ENCODE peak calls at places on chromosomes 12 and 14, in six cellular contexts. E is HepG2, N is SK-N-SH, B is GM12878, R is K562, L is H1. O is an unnamed sample.

GRCh38 chr12:100266163-100266801 is 597 bp downstream of the DEPDC4 start:
- DNase-seq in L (no peak), E (no peak), B (no peak), R (peak; percentile 25), N (peak; percentile 17), O (no peak)

GRCh38 chr12:109738878-109739665 is 25.4 kb downstream of the FAM222A start:
- DNase-seq in E (no peak), L (no peak), B (no peak), N (peak; percentile 6), R (no peak), O (no peak)

GRCh38 chr12:49092086-49092815 is 2.4 kb downstream of the DHH start:
- DNase-seq in B (no peak), E (peak; percentile 51), L (no peak), N (peak; percentile 77), R (peak; percentile 98), O (peak; percentile 64)

GRCh38 chr14:21467620-21468019 is 9.1 kb downstream of the RAB2B start:
- DNase-seq in L (no peak), B (no peak), N (no peak), R (no peak), E (no peak), O (no peak)

GRCh38 chr14:68978550-68978911 is 571 bp downstream of the ACTN1 start:
- DNase-seq in N (peak; percentile 79), L (no peak), E (no peak), B (no peak), R (peak; percentile 70), O (peak; percentile 5)

GRCh38 chr12:54723653-54724256 is 75.6 kb upstream of the DCD start:
- DNase-seq in R (peak; percentile 52), B (no peak), E (no peak), L (no peak), N (no peak), O (peak; percentile 19)

GRCh38 chr12:72282721-72283120 is 10.6 kb downstream of the TRHDE start:
- DNase-seq in E (no peak), R (peak; percentile 3), N (no peak), L (no peak), B (no peak), O (no peak)

GRCh38 chr12:53223391-53224267 is 8.4 kb downstream of the RARG start:
- DNase-seq in N (peak; percentile 61), L (no peak), E (no peak), B (no peak), R (peak; percentile 54), O (no peak)

GRCh38 chr12:115597157-115597712 is 680.3 kb downstream of the MED13L start:
- DNase-seq in R (peak; percentile 9), B (no peak), E (peak; percentile 10), N (no peak), L (no peak), O (no peak)

GRCh38 chr14:77000340-77001235 is 27.9 kb downstream of the IRF2BPL start:
- DNase-seq in R (no peak), E (no peak), B (no peak), L (no peak), N (peak; percentile 48), O (peak; percentile 35)

GRCh38 chr12:65306603-65307501 is 28.4 kb downstream of the MSRB3 start:
- DNase-seq in L (no peak), E (peak; percentile 37), R (peak; percentile 43), B (no peak), N (peak; percentile 57), O (peak; percentile 37)

GRCh38 chr14:30362369-30363218 is 196.4 kb upstream of the G2E3 start:
- DNase-seq in L (no peak), E (no peak), B (no peak), N (no peak), R (no peak), O (peak; percentile 2)

GRCh38 chr14:67569011-67569650 is 30.9 kb downstream of the PIGH start:
- DNase-seq in E (no peak), L (no peak), R (no peak), B (no peak), N (no peak), O (no peak)

GRCh38 chr12:79420146-79420618 is 270.6 kb downstream of the PAWR start:
- DNase-seq in E (peak; percentile 73), L (no peak), N (no peak), B (no peak), R (no peak), O (no peak)

GRCh38 chr12:34400986-34401658 is 378.8 kb downstream of the ALG10 start:
- DNase-seq in B (no peak), R (no peak), N (peak; percentile 0), L (no peak), E (no peak), O (no peak)

GRCh38 chr12:110698171-110698902 is 9.4 kb upstream of the HVCN1 start:
- DNase-seq in E (peak; percentile 81), R (peak; percentile 92), N (no peak), L (peak; percentile 69), B (peak; percentile 90), O (peak; percentile 92)

GRCh38 chr12:22190-22529 is 44.4 kb upstream of the IQSEC3 start:
- DNase-seq in E (peak; percentile 9), L (no peak), N (peak; percentile 34), B (no peak), R (peak; percentile 25), O (no peak)

GRCh38 chr14:30559638-30560071 is 697 bp downstream of the G2E3 start:
- DNase-seq in R (peak; percentile 27), B (no peak), L (no peak), N (peak; percentile 39), E (peak; percentile 64), O (peak; percentile 7)

GRCh38 chr12:130339946-130340345 is 2.3 kb downstream of the PIWIL1 start:
- DNase-seq in L (no peak), R (no peak), B (no peak), E (no peak), N (no peak), O (no peak)

GRCh38 chr12:108560752-108561719 is at the start of gene SART3:
- DNase-seq in R (peak; percentile 94), E (peak; percentile 89), B (peak; percentile 91), N (peak; percentile 82), L (peak; percentile 34), O (peak; percentile 82)

GRCh38 chr12:71759941-71760340 is 5.3 kb downstream of the RAB21 start:
- DNase-seq in L (no peak), B (no peak), N (no peak), E (no peak), R (no peak), O (no peak)

GRCh38 chr12:116759783-116760581 is 21.9 kb downstream of the RNFT2 start:
- DNase-seq in B (no peak), E (no peak), N (no peak), L (no peak), R (peak; percentile 87), O (no peak)

GRCh38 chr14:96170961-96171592 is 33.6 kb upstream of the BDKRB2 start:
- DNase-seq in R (no peak), L (no peak), N (no peak), B (no peak), E (no peak), O (no peak)

GRCh38 chr14:52917732-52918131 is 33.1 kb downstream of the FERMT2 start:
- DNase-seq in L (no peak), N (no peak), E (no peak), R (no peak), B (no peak), O (no peak)

GRCh38 chr12:24903305-24904088 is 45.4 kb downstream of the BCAT1 start:
- DNase-seq in N (no peak), R (no peak), L (no peak), B (no peak), E (no peak), O (no peak)
- TF ChIP-seq GABPA in N (no peak), R (no peak), L (no peak), B (no peak), E (no peak), O (no peak)

GRCh38 chr14:35339761-35340406 is 47.7 kb downstream of the PSMA6 start:
- DNase-seq in L (no peak), R (no peak), E (no peak), N (no peak), B (no peak), O (no peak)

GRCh38 chr14:35340616-35341453 is 48.7 kb downstream of the PSMA6 start:
- DNase-seq in R (no peak), B (no peak), L (no peak), E (no peak), N (peak; percentile 15), O (no peak)

GRCh38 chr14:35341454-35342159 is 49.4 kb downstream of the PSMA6 start:
- DNase-seq in L (no peak), E (peak; percentile 91), R (peak; percentile 44), N (peak; percentile 73), B (no peak), O (no peak)

GRCh38 chr14:35343709-35344474 is 51.7 kb downstream of the PSMA6 start:
- DNase-seq in L (no peak), R (no peak), B (no peak), E (no peak), N (no peak), O (no peak)

GRCh38 chr14:35342160-35343010 is 50.2 kb downstream of the PSMA6 start:
- DNase-seq in R (no peak), E (no peak), B (no peak), L (no peak), N (no peak), O (no peak)
- TF ChIP-seq GABPA in R (no peak), E (no peak), B (no peak), L (no peak), N (no peak), O (no peak)

GRCh38 chr12:122942609-122943008 is 23.7 kb downstream of the ABCB9 start:
- DNase-seq in B (no peak), R (no peak), N (no peak), L (no peak), E (peak; percentile 68), O (no peak)
- TF ChIP-seq GABPA in B (no peak), R (no peak), N (no peak), L (no peak), E (no peak), O (no peak)

DNA sequence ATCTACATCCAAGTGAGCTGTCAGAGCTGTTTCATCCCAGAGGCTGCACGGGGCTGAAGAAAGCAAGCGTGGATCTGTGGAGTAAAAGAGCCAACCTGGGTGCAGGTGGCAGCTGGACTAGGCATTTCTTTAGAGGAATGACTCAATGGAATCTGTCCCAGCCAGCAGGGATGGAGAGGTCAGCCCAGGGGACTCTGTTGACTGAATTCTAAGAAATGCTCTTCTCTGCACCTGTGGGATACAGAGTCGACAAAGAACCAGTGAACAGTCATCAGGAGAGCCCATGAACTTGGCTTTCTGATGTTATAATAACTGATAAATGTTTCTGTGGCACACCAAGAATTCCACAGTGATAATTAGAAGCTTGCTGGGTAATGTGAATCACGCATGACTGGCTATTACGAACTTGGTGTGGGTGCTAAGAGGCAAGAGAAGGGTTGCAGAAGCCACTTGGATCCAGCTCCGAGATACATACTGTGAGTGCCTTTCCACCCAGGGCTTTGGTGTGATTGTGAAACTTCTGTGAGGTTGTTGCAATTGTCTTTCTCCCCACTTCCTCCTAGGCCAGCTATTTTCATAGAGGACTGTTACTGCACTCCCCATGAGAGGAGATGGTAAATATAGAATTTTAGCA is 16.2 kb downstream of the PYGL start:
- DNase-seq in L (no peak), E (no peak), N (no peak), R (no peak), B (peak; percentile 7), O (peak; percentile 92)
- TF ChIP-seq GABPA in L (no peak), E (no peak), N (no peak), R (no peak), B (no peak), O (no peak)

DNA sequence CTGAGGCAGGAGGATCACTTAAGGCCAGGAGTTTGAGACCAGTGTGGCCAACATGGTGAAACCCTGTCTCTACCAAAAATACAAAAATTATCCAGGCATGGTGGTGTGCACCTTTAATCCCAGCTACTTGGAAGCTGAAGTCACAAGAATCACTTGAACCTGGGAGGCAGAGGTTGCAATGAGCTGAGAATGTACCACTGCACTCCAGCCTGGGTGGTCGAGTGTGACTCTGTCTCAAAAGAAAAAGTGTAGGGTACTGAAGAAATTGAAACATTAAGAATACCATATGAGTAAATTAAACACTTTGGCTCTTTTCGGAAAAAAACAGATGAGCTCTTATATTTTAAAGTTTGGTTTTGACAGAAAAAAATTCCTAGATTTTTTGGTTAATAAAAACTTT is 19.9 kb downstream of the MDM2 start:
- DNase-seq in R (no peak), E (no peak), L (no peak), B (no peak), N (no peak), O (no peak)
- TF ChIP-seq GABPA in R (no peak), E (no peak), L (no peak), B (no peak), N (no peak), O (no peak)